ENCODE peak calls at places on chromosomes 13 and 19, in four cellular contexts. G is GM12864, I is spleen, Z is omental fat pad. A is an unnamed sample.

GRCh38 chr13:73162912-73163911 is 104.4 kb downstream of the KLF5 start:
- DNase-seq in G (no peak), Z (no peak), I (no peak), A (no peak)

GRCh38 chr19:27796073-27796472 is 1416.9 kb downstream of the UQCRFS1 start:
- DNase-seq in Z (no peak), I (no peak), G (no peak), A (no peak)

GRCh38 chr19:19106061-19106551 is 32.2 kb downstream of the TMEM161A start:
- DNase-seq in I (no peak), G (no peak), Z (no peak), A (no peak)

GRCh38 chr13:111209613-111210012 is 94.5 kb downstream of the ARHGEF7 start:
- DNase-seq in I (no peak), G (no peak), Z (no peak), A (no peak)

GRCh38 chr13:22198001-22198400 is 527.1 kb downstream of the FGF9 start:
- DNase-seq in I (no peak), G (no peak), Z (no peak), A (no peak)

GRCh38 chr19:7355151-7355845 is 6.6 kb downstream of the ARHGEF18 start:
- DNase-seq in I (peak), G (no peak), Z (no peak), A (peak)

GRCh38 chr19:16076154-16076957 is at the start of gene TPM4:
- DNase-seq in G (peak), I (peak), Z (peak), A (peak)

GRCh38 chr13:71712988-71713653 is 153.9 kb downstream of the DACH1 start:
- DNase-seq in G (no peak), Z (no peak), I (no peak), A (no peak)

GRCh38 chr13:98910501-98910951 is 67.3 kb downstream of the DOCK9 start:
- DNase-seq in G (no peak), Z (no peak), I (no peak), A (no peak)

GRCh38 chr19:37725181-37725580 is 5.6 kb upstream of the ZNF607 start:
- DNase-seq in Z (no peak), G (no peak), I (no peak), A (no peak)

GRCh38 chr13:32663660-32664059 is 77.4 kb downstream of the PDS5B start:
- DNase-seq in Z (no peak), I (no peak), G (no peak), A (no peak)

GRCh38 chr13:75870397-75870801 is 234.3 kb downstream of the LMO7 start:
- DNase-seq in I (no peak), Z (no peak), G (no peak), A (no peak)

GRCh38 chr19:2416321-2417097 is 10.9 kb downstream of the TIMM13 start:
- DNase-seq in G (no peak), I (no peak), Z (no peak), A (no peak)

GRCh38 chr19:11092181-11092538 is 2.9 kb downstream of the LDLR start:
- DNase-seq in I (no peak), G (no peak), Z (no peak), A (no peak)

GRCh38 chr13:109577191-109577700 is 209.1 kb downstream of the IRS2 start:
- DNase-seq in G (no peak), I (no peak), Z (no peak), A (no peak)

GRCh38 chr13:32453981-32454380 is 26.1 kb upstream of the N4BP2L1 start:
- DNase-seq in Z (no peak), I (no peak), G (no peak), A (no peak)

GRCh38 chr13:31722684-31723083 is 16.6 kb upstream of the RXFP2 start:
- DNase-seq in G (no peak), Z (no peak), I (no peak), A (no peak)

GRCh38 chr13:76632388-76633044 is 253.7 kb downstream of the KCTD12 start:
- DNase-seq in I (no peak), G (no peak), Z (no peak), A (no peak)

GRCh38 chr19:3319643-3320353 is 46.6 kb upstream of the NFIC start:
- DNase-seq in G (no peak), I (no peak), Z (no peak), A (no peak)

GRCh38 chr19:6066661-6067646 is 43.3 kb downstream of the RFX2 start:
- DNase-seq in I (no peak), G (no peak), Z (peak), A (peak)

GRCh38 chr19:12126707-12127106 is 13.4 kb downstream of the ZNF20 start:
- DNase-seq in Z (no peak), I (no peak), G (no peak), A (no peak)

GRCh38 chr13:23392925-23393645 is 40.4 kb downstream of the SACS start:
- DNase-seq in Z (no peak), I (no peak), G (no peak), A (no peak)

GRCh38 chr19:5691930-5692784 is 2.1 kb downstream of the RPL36 start:
- DNase-seq in I (peak), Z (no peak), G (no peak), A (no peak)

GRCh38 chr13:20425819-20426219 is 99.8 kb downstream of the CRYL1 start:
- DNase-seq in Z (no peak), G (no peak), I (no peak), A (no peak)

GRCh38 chr19:54257116-54257480 is at the start of gene LILRB5:
- DNase-seq in G (no peak), Z (no peak), I (no peak), A (peak)

GRCh38 chr13:50576156-50576555 is 267.3 kb downstream of the DLEU7 start:
- DNase-seq in Z (no peak), I (no peak), G (no peak), A (no peak)

GRCh38 chr19:15091918-15092753 is 10.1 kb downstream of the OR1I1 start:
- DNase-seq in I (no peak), Z (no peak), G (peak), A (no peak)

GRCh38 chr13:110475550-110476219 is 85.8 kb downstream of the RAB20 start:
- DNase-seq in G (no peak), I (no peak), Z (no peak), A (no peak)

GRCh38 chr13:23687614-23688013 is 117.4 kb downstream of the TNFRSF19 start:
- DNase-seq in Z (no peak), I (no peak), G (no peak), A (no peak)

GRCh38 chr13:97384366-97384765 is 49.6 kb upstream of the RAP2A start:
- DNase-seq in G (no peak), I (no peak), Z (no peak), A (no peak)

GRCh38 chr13:64723735-64724134 is 2506.4 kb downstream of the PCDH9 start:
- DNase-seq in G (no peak), Z (no peak), I (no peak), A (no peak)

GRCh38 chr13:84200971-84201370 is 318.7 kb upstream of the SLITRK1 start:
- DNase-seq in Z (no peak), G (no peak), I (no peak), A (no peak)

GRCh38 chr13:110680852-110681251 is 25.1 kb downstream of the CARS2 start:
- DNase-seq in G (no peak), Z (no peak), I (peak), A (no peak)

GRCh38 chr19:30073152-30074000 is 131.3 kb downstream of the URI1 start:
- DNase-seq in I (peak), G (no peak), Z (no peak), A (peak)

GRCh38 chr13:77422724-77423123 is 95.8 kb upstream of the MYCBP2 start:
- DNase-seq in G (no peak), Z (no peak), I (no peak), A (no peak)

GRCh38 chr13:49448753-49449152 is 4.7 kb downstream of the SETDB2 start:
- DNase-seq in I (no peak), G (no peak), Z (no peak), A (no peak)

GRCh38 chr13:100895656-100896055 is 221.1 kb upstream of the TMTC4 start:
- DNase-seq in Z (no peak), I (no peak), G (no peak), A (no peak)

GRCh38 chr19:4618019-4618418 is 21.3 kb upstream of the TNFAIP8L1 start:
- DNase-seq in Z (no peak), G (no peak), I (no peak), A (no peak)

GRCh38 chr19:4624301-4624700 is 15.0 kb upstream of the TNFAIP8L1 start:
- DNase-seq in G (no peak), I (no peak), Z (no peak), A (no peak)

GRCh38 chr19:4620675-4621074 is 18.6 kb upstream of the TNFAIP8L1 start:
- DNase-seq in Z (no peak), I (no peak), G (no peak), A (no peak)

GRCh38 chr19:4622695-4623421 is 16.5 kb upstream of the TNFAIP8L1 start:
- DNase-seq in I (no peak), Z (no peak), G (no peak), A (no peak)

DNA sequence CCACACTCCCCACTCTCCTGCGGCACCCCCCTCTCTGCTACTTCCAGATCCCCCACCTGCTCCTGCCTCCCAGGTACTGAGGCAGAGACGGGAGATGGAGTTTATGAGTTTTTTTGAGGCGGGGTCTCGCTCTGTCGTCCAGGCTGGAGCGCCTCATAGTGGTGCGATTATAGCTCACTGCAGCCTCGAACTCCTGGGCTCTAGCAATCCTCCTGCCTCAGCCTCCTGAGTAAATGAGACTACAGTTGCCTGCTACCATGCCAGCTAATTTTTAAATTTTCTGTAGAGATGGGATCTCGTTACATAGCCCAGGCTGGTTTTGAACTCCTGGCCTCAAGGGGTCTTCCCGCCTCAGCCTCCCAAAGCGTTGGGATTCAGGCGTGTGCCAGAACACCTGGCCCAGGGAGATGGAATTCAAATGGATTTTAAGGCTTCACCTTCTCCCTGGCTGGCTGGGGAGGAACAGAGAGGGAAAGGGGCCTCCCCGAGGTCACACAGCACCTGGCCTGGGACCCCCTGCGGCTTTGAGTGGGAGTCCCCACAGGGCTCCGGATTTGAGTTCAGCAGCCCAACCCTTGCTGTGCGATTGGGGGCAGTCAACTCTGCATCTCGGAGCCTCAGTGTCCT is 19.5 kb upstream of the TNFAIP8L1 start:
- DNase-seq in G (no peak), I (no peak), Z (no peak), A (no peak)
- TF ChIP-seq CTCF in G (no peak), I (no peak), Z (no peak), A (no peak)

GRCh38 chr19:32649751-32650150 is 25.2 kb downstream of the ANKRD27 start:
- DNase-seq in G (no peak), I (no peak), Z (no peak), A (no peak)

GRCh38 chr19:32653626-32653968 is 21.4 kb downstream of the ANKRD27 start:
- DNase-seq in I (no peak), G (no peak), Z (no peak), A (no peak)

GRCh38 chr19:32650671-32651070 is 24.3 kb downstream of the ANKRD27 start:
- DNase-seq in Z (no peak), G (no peak), I (no peak), A (no peak)

GRCh38 chr19:32652893-32653625 is 21.9 kb downstream of the ANKRD27 start:
- DNase-seq in Z (peak), G (no peak), I (no peak), A (no peak)

GRCh38 chr19:32651729-32652140 is 23.2 kb downstream of the ANKRD27 start:
- DNase-seq in Z (no peak), I (no peak), G (no peak), A (no peak)
- TF ChIP-seq CTCF in Z (no peak), I (no peak), G (no peak), A (no peak)

GRCh38 chr13:107144432-107144831 is 576.5 kb upstream of the ARGLU1 start:
- DNase-seq in Z (no peak), I (no peak), G (no peak), A (no peak)
- TF ChIP-seq CTCF in Z (no peak), I (no peak), G (no peak), A (peak)

GRCh38 chr13:94007072-94007471 is 472.4 kb downstream of the DCT start:
- DNase-seq in Z (no peak), I (no peak), G (no peak), A (no peak)

GRCh38 chr13:94009696-94010095 is 469.8 kb downstream of the DCT start:
- DNase-seq in Z (no peak), I (no peak), G (no peak), A (no peak)

GRCh38 chr13:94006271-94006670 is 473.2 kb downstream of the DCT start:
- DNase-seq in G (no peak), Z (no peak), I (no peak), A (no peak)
- TF ChIP-seq CTCF in G (no peak), Z (no peak), I (no peak), A (no peak)

DNA sequence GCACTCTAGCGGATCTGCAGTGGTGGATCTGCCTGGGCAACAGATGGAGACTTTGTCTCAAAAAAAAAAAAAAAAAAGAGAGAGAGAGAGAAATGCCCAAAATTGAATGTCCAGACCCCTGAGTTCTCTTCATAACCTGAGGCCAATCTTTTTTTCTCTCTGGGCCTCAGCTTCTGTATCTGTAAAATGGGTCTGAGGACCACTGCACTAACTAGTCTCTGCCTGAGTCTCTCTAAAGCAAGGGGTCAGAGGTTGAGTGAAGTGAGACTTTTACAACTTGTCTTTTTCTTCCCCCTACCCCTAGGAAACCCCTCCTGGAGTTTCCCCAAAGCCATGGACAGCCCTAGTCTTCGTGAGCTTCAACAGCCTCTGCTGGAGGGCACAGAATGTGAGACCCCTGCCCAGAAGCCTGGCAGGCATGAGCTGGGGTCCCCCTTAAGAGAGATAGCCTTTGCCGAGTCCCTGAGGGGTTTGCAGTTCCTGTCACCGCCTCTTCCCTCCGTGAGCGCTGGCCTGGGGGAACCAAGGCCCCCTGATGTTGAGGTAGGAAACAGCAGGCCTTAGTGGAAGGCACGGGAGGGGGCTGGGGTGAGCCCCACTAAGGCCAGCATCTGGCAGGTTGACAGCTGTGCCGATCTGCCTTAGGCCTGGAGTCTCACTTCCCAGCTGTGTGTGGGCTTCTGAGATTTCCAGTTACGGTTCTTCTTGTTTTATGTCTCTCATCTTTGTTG is 1.8 kb downstream of the TMEM91 start:
- DNase-seq in I (no peak), G (no peak), Z (no peak), A (no peak)
- TF ChIP-seq CTCF in I (no peak), G (peak), Z (no peak), A (no peak)

DNA sequence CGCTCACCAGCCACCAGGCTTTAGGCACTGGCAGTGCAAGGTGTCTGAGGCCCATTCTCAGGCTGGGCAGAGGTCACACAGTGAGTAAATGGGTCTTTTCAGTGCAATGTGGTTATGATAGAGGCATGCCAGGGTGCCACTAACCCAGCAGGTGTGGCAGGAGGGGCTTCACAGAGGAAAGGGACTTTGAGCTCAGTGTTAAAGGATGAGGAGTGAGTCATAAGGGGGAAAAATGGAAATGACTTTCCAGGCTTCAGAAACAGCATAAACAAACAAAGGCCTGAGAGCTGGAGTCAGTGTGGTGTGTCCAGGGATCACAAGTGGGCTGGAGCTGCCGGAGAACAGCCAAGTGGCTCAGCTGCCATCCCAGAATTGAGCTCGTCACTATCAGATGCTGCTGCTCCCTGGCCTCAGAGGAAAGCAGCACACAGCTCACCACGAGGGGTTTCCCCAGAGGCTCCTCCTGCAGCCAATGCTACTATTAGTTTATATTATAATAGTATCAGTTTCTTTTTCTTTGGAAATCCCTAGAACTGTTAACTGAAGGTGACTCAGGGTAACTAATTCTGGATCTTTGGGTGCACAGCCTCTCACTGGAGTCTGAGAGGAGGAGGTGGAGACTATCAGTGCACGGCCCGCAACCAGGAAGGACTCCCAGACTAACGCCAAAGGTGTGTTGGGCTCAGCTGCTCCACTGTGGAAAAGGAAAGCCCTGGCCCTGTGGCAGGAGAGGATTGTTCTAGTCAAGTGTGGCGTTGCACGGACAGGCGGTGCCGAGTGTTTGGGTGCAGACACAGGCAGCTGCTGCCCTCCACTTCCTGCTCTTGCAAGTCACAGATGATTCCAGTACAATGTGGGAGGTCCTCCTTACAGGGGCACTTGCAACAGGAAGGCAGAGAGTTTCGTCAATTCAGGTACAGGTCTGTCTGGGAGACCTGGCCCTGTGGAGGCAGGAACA is 39.5 kb downstream of the DHRS12 start:
- DNase-seq in Z (no peak), G (peak), I (no peak), A (no peak)
- TF ChIP-seq CTCF in Z (no peak), G (peak), I (no peak), A (peak)

GRCh38 chr19:1070931-1071791 is 4.2 kb downstream of the ARHGAP45 start:
- DNase-seq in G (no peak), I (peak), Z (no peak), A (no peak)

GRCh38 chr19:1068111-1069001 is 1.4 kb downstream of the ARHGAP45 start:
- DNase-seq in I (peak), Z (no peak), G (no peak), A (peak)

GRCh38 chr19:1069009-1069779 is 2.2 kb downstream of the ARHGAP45 start:
- DNase-seq in G (no peak), I (peak), Z (no peak), A (no peak)

GRCh38 chr19:1072371-1073015 is 5.5 kb downstream of the ARHGAP45 start:
- DNase-seq in I (no peak), Z (no peak), G (no peak), A (no peak)

DNA sequence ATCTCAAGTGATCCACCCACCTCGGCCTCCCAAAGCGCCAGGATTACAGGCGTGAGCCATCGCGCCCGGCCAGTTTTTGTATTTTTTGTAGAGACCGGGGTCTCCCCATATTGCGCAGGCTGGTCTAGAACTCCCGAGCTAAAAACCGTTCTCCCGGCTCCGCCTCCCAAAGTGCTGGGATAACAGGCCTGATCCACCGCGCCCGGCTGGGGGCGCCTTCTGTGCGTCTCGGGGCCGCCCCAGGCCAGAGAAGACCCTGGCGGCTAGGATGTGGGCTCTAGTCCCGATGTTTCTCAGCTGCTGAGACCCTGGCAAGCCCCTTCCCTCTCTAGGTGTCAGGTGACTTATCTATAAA is 3.6 kb downstream of the ARHGAP45 start:
- DNase-seq in Z (no peak), I (peak), G (no peak), A (no peak)
- TF ChIP-seq CTCF in Z (no peak), I (no peak), G (no peak), A (peak)

GRCh38 chr19:45152504-45153338 is 8.1 kb downstream of the NKPD1 start:
- DNase-seq in Z (no peak), G (no peak), I (peak), A (no peak)
- TF ChIP-seq CTCF in Z (no peak), G (no peak), I (no peak), A (peak)

GRCh38 chr13:29674532-29674931 is 79.0 kb upstream of the SLC7A1 start:
- DNase-seq in I (no peak), G (no peak), Z (no peak), A (no peak)
- TF ChIP-seq CTCF in I (no peak), G (no peak), Z (no peak), A (no peak)